ENCODE peak calls at places on chromosomes 7 and 10, in six cellular contexts. X is uterus; A is CD8-positive, alpha-beta memory T cell; I is tibial nerve; E is neural progenitor cell; P is GM12878. O is an unnamed sample. For H3K4me1, the result is how much of the 10 kb centered on the place peaks cover.

GRCh38 chr7:139046143-139046542 is 10.3 kb upstream of the ZC3HAV1L start:
- DNase-seq in X (no peak), A (no peak), I (no peak), E (no peak), P (no peak), O (no peak)

GRCh38 chr10:13857465-13857864 is 270.7 kb downstream of the PRPF18 start:
- DNase-seq in X (no peak), A (no peak), I (no peak), E (no peak), P (no peak), O (no peak)

GRCh38 chr10:30056767-30057355 is 2.5 kb downstream of the JCAD start:
- DNase-seq in X (no peak), A (no peak), I (no peak), E (peak), P (no peak), O (no peak)

GRCh38 chr7:45597286-45597984 is 23.3 kb downstream of the ADCY1 start:
- DNase-seq in X (no peak), A (no peak), I (no peak), E (no peak), P (no peak), O (no peak)

GRCh38 chr10:102540023-102540422 is 36.3 kb downstream of the SUFU start:
- DNase-seq in X (no peak), A (no peak), I (no peak), E (no peak), P (no peak), O (no peak)

GRCh38 chr7:155223021-155223420 is 74.7 kb upstream of the INSIG1 start:
- DNase-seq in X (no peak), A (no peak), I (no peak), E (no peak), P (no peak), O (no peak)

GRCh38 chr10:10872035-10872673 is 145.5 kb upstream of the CELF2 start:
- DNase-seq in X (peak), A (no peak), I (peak), E (no peak), P (no peak), O (no peak)

GRCh38 chr7:25804154-25804553 is 347.8 kb upstream of the NFE2L3 start:
- DNase-seq in X (no peak), A (no peak), I (no peak), E (no peak), P (no peak), O (no peak)

GRCh38 chr10:17454801-17455520 is 566 bp upstream of the ST8SIA6 start:
- DNase-seq in X (no peak), A (no peak), I (no peak), E (no peak), P (no peak), O (no peak)

GRCh38 chr10:69501657-69502056 is 50.4 kb downstream of the TSPAN15 start:
- DNase-seq in X (no peak), A (no peak), I (no peak), E (no peak), P (no peak), O (no peak)

GRCh38 chr7:70193514-70193913 is 595.2 kb downstream of the AUTS2 start:
- DNase-seq in X (no peak), A (no peak), I (no peak), E (no peak), P (no peak), O (no peak)

GRCh38 chr7:111043533-111043932 is 47.4 kb upstream of the LRRN3 start:
- DNase-seq in X (no peak), A (no peak), I (no peak), E (no peak), P (no peak), O (no peak)

DNA sequence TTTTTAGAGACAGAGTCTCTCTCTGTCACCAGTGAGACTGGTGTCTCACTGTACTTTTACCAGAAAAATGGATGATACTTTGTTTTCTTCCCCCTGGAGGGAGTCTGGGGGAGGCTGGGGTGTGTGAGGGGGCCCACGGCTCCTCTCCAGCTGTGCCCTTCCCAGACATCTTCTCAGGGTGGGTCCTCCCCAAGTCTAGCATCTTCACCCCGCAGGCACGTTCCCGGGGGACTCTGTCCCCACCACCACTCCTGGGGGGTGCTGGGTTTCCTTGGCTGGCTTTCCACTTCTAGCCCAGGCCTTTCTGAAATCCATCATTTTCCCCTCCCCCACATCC is 61.8 kb upstream of the MKRN1 start:
- DNase-seq in X (no peak), A (no peak), I (no peak), E (no peak), P (no peak), O (no peak)
- H3K27ac ChIP-seq in X (peak), A (no peak), I (peak), E (peak), P (no peak), O (no peak)

GRCh38 chr7:2325028-2325625 is 10.9 kb upstream of the SNX8 start:
- DNase-seq in X (no peak), A (no peak), I (no peak), E (no peak), P (no peak), O (no peak)

GRCh38 chr7:2331707-2332106 is 17.5 kb upstream of the SNX8 start:
- DNase-seq in X (no peak), A (no peak), I (no peak), E (no peak), P (no peak), O (no peak)

GRCh38 chr7:2326960-2327359 is 12.7 kb upstream of the SNX8 start:
- DNase-seq in X (no peak), A (no peak), I (no peak), E (no peak), P (no peak), O (no peak)

DNA sequence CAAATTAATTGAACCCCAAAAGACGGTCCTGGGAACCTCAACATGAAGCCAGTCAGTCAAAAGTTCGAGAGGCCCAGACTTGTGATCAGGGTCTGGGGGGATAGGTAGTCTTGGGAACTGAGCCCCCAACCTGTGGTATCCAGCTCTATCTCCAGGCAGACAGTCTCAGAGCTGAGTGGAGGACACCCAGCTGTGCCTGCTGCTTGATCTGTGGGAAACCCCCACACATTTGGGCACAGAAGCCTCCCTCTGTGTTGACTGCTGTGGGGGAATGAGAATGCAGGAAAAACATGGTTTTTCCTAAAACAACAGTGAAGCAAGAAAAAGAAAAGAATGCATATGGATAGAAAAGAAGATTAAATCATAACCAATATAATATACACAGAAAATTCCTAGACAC is 16.3 kb upstream of the SNX8 start:
- DNase-seq in X (no peak), A (no peak), I (no peak), E (no peak), P (no peak), O (no peak)
- H3K4me1 ChIP-seq in X (under half), A (under half), I (under half), E (under half), P (under half), O (under half)

GRCh38 chr7:146557971-146558469 is 441.4 kb downstream of the CNTNAP2 start:
- DNase-seq in X (no peak), A (no peak), I (no peak), E (no peak), P (no peak), O (no peak)
- H3K27ac ChIP-seq in X (no peak), A (no peak), I (no peak), E (no peak), P (no peak), O (no peak)

DNA sequence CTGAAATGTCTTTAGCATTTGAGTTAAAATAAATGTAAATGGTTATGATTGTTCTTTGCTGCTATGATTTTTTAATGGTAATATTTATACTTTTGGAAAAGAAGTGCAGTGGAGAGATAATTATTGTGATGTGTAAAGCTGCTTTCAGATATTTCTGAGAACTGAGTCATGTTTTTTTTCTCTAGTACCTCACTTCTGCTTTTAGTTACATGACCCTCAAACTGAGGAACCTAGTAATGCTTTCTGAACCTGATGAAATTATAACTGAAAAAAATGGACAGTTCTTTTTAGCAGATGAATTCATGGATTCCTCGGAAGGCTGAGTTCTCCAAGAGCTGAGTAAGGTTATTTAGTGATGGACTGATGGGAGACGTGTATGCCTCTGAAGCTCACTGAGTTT is 167.8 kb downstream of the CDCA7L start:
- DNase-seq in X (no peak), A (no peak), I (no peak), E (no peak), P (no peak), O (no peak)
- H3K4me1 ChIP-seq in X (under half), A (under half), I (under half), E (under half), P (under half), O (under half)